ENCODE peak calls at places on chromosome 5, in four cellular contexts. O, P, U and E are unnamed samples.

GRCh38 chr5:124176692-124177091 is 569.7 kb downstream of the ZNF608 start:
- DNase-seq in P (peak), O (peak), U (no peak), E (peak)

GRCh38 chr5:72178910-72179815 is 71.9 kb downstream of the MAP1B start:
- DNase-seq in U (peak), O (no peak), P (peak), E (peak)

GRCh38 chr5:178269499-178269898 is 36.9 kb upstream of the PHYKPL start:
- DNase-seq in U (no peak), P (no peak), O (no peak), E (no peak)

GRCh38 chr5:106680330-106680729 is 990.4 kb downstream of the EFNA5 start:
- DNase-seq in O (no peak), P (no peak), U (no peak), E (peak)

GRCh38 chr5:141623197-141623596 is 4.4 kb upstream of the DIAPH1 start:
- DNase-seq in P (peak), O (no peak), U (no peak), E (no peak)

GRCh38 chr5:1337490-1338195 is 7.3 kb downstream of the CLPTM1L start:
- DNase-seq in P (no peak), U (no peak), O (no peak), E (no peak)

GRCh38 chr5:88785396-88786216 is 97.4 kb downstream of the MEF2C start:
- DNase-seq in U (no peak), P (peak), O (no peak), E (peak)

GRCh38 chr5:163580516-163580915 is 75.1 kb downstream of the MAT2B start:
- DNase-seq in O (no peak), P (no peak), U (no peak), E (no peak)

GRCh38 chr5:138974227-138975063 is 99.3 kb upstream of the LRRTM2 start:
- DNase-seq in U (no peak), O (peak), P (peak), E (no peak)

GRCh38 chr5:113035096-113035495 is 58.5 kb downstream of the DCP2 start:
- DNase-seq in P (no peak), O (no peak), U (no peak), E (no peak)

GRCh38 chr5:74903165-74903787 is 37.1 kb upstream of the FAM169A start:
- DNase-seq in O (peak), P (peak), U (peak), E (peak)

GRCh38 chr5:35990941-35991592 is at the start of gene UGT3A1:
- DNase-seq in O (no peak), U (peak), P (no peak), E (no peak)

GRCh38 chr5:73302797-73303138 is 129.8 kb downstream of the TMEM174 start:
- DNase-seq in U (no peak), O (no peak), P (peak), E (no peak)

GRCh38 chr5:148904440-148904839 is 78.0 kb downstream of the ADRB2 start:
- DNase-seq in P (no peak), U (no peak), O (no peak), E (no peak)

GRCh38 chr5:43947870-43948269 is 344.9 kb downstream of the NNT start:
- DNase-seq in U (no peak), O (no peak), P (peak), E (peak)

GRCh38 chr5:68494771-68495170 is 279.2 kb downstream of the PIK3R1 start:
- DNase-seq in P (peak), U (no peak), O (no peak), E (no peak)

GRCh38 chr5:1096792-1097191 is 15.1 kb downstream of the SLC12A7 start:
- DNase-seq in P (no peak), O (no peak), U (no peak), E (no peak)

GRCh38 chr5:77398896-77399295 is 93.2 kb downstream of the WDR41 start:
- DNase-seq in O (no peak), P (no peak), U (no peak), E (no peak)

DNA sequence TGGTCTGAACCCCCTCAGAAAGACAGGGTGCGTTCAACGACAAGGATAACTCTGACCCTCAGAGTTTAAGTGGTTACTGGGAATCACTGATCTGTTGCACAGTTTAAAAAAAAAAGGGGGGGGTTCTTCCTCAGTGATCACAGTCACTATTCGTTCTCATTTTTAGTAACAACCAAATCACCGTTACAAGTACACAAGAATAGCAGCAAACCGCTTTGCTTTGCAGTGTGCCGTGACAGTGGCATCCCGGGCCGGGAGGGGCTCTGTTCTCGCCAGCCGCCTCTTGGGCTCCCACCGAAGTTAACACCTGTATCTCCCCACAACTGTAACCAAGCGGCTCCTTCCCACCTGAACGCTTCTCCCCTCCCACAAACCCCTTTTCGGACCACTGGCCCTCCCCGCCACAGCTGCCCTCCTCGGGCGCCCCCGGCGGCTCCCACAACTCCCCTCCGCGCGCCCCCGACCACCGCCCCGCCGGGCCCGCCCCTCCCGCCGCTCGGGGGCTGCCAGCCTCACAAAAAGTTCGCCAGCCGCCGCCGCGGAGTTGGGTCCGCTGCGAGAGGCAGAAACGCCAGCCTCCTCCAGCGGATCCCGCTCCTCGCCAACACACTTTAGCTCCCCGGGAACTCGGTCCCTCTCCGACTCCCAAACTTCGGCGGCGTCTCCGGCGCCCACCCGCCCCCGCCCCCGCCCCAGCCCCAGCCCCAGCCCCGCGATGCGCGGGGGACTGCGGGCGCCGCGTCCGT is 1.2 kb downstream of the SSBP2 start:
- DNase-seq in U (peak), P (no peak), O (peak), E (no peak)
- TF ChIP-seq CTCF in U (peak), P (no peak), O (no peak), E (no peak)

GRCh38 chr5:64019746-64020145 is 57.5 kb upstream of the HTR1A start:
- DNase-seq in U (no peak), O (no peak), P (no peak), E (no peak)

GRCh38 chr5:64015824-64016223 is 53.6 kb upstream of the HTR1A start:
- DNase-seq in U (no peak), P (no peak), O (no peak), E (no peak)
- TF ChIP-seq CTCF in U (no peak), P (no peak), O (no peak), E (no peak)

GRCh38 chr5:110594866-110595265 is 131.6 kb downstream of the TMEM232 start:
- DNase-seq in P (no peak), U (no peak), O (no peak), E (no peak)

GRCh38 chr5:110588241-110588962 is 138.1 kb downstream of the TMEM232 start:
- DNase-seq in U (no peak), O (no peak), P (peak), E (no peak)

GRCh38 chr5:110590187-110590586 is 136.3 kb downstream of the TMEM232 start:
- DNase-seq in O (no peak), P (peak), U (no peak), E (peak)
- TF ChIP-seq CTCF in O (peak), P (peak), U (peak), E (peak)

DNA sequence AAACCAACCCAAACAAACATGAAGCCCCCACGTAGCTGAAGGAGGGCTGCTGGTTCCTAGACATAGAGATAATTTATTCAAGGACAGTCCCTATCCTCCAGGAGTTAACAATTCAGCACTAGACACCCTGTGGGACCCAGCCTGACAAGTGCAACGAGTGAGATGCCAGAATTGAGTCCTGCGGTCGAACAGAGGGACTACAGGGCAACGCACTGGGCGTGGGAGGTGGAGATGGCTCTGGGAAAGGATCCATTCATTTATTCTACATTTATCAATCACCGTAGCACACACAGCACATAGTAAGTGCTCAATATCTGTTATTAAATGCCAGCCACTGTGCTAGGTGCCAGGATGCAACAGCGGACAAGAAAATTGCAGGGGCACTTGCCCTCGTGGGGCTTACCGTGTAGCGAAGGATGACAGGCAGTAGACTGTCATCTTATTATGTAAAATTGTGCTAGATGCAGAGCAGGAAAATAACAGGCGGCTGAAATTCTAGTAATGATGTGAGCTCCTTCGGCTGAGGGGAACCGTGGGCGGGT is 855 bp upstream of the ARHGAP26 start:
- DNase-seq in U (no peak), P (no peak), O (peak), E (no peak)
- TF ChIP-seq CTCF in U (no peak), P (no peak), O (peak), E (no peak)